ENCODE peak calls at places on chromosomes 5 and 9, in five cellular contexts. F is BJ; V is vagina; L is naive thymus-derived CD4-positive, alpha-beta T cell; C is GM23248. Z is an unnamed sample.

GRCh38 chr5:1793301-1793740 is 6.3 kb downstream of the MRPL36 start:
- DNase-seq in F (no peak), V (no peak), L (peak; percentile 2), C (peak; percentile 72), Z (no peak)

GRCh38 chr9:107638922-107639321 is 149.4 kb upstream of the KLF4 start:
- DNase-seq in F (peak; percentile 47), V (peak; percentile 97), L (no peak), C (peak; percentile 78), Z (no peak)

GRCh38 chr5:181181650-181182565 is 23.1 kb downstream of the TRIM7 start:
- DNase-seq in F (no peak), V (no peak), L (peak; percentile 38), C (peak; percentile 85), Z (peak; percentile 87)

GRCh38 chr5:36242534-36243144 is 914 bp upstream of the NADK2 start:
- DNase-seq in F (no peak), V (peak; percentile 87), L (no peak), C (no peak), Z (peak; percentile 16)

GRCh38 chr9:110030632-110031031 is 177.3 kb downstream of the C9orf152 start:
- DNase-seq in F (no peak), V (no peak), L (no peak), C (peak; percentile 68), Z (no peak)

GRCh38 chr9:7009065-7009464 is 251.3 kb downstream of the KDM4C start:
- DNase-seq in F (no peak), V (no peak), L (no peak), C (no peak), Z (no peak)

GRCh38 chr5:59158165-59158564 is 575.3 kb downstream of the RAB3C start:
- DNase-seq in F (no peak), V (no peak), L (no peak), C (peak; percentile 51), Z (no peak)

GRCh38 chr9:138075496-138075895 is 197.9 kb downstream of the CACNA1B start:
- DNase-seq in F (no peak), V (no peak), L (no peak), C (no peak), Z (peak; percentile 20)

GRCh38 chr9:78539904-78540303 is 243.0 kb downstream of the PSAT1 start:
- DNase-seq in F (peak; percentile 73), V (no peak), L (no peak), C (peak; percentile 68), Z (no peak)

GRCh38 chr5:37637165-37637845 is 202.5 kb downstream of the GDNF start:
- DNase-seq in F (no peak), V (no peak), L (no peak), C (peak; percentile 32), Z (no peak)

GRCh38 chr9:94014066-94014654 is 59.0 kb upstream of the BARX1 start:
- DNase-seq in F (no peak), V (no peak), L (no peak), C (peak; percentile 67), Z (peak; percentile 38)

GRCh38 chr5:30607301-30607700 is 586.2 kb upstream of the CDH6 start:
- DNase-seq in F (no peak), V (no peak), L (no peak), C (no peak), Z (no peak)

GRCh38 chr5:102762095-102762534 is 7.0 kb downstream of the PAM start:
- DNase-seq in F (no peak), V (no peak), L (no peak), C (peak; percentile 72), Z (no peak)

GRCh38 chr5:91636351-91636750 is 253.2 kb upstream of the ARRDC3 start:
- DNase-seq in F (no peak), V (no peak), L (no peak), C (no peak), Z (no peak)

GRCh38 chr9:137619240-137620090 is 660 bp downstream of the EHMT1 start:
- DNase-seq in F (no peak), V (no peak), L (no peak), C (peak; percentile 76), Z (no peak)

GRCh38 chr9:38687389-38687842 is 32.5 kb downstream of the FAM240B start:
- DNase-seq in F (no peak), V (no peak), L (no peak), C (no peak), Z (peak; percentile 47)

GRCh38 chr5:140338336-140338735 is 8.1 kb downstream of the HBEGF start:
- DNase-seq in F (no peak), V (no peak), L (no peak), C (peak; percentile 77), Z (no peak)

GRCh38 chr5:8840237-8840636 is 705.6 kb downstream of the SEMA5A start:
- DNase-seq in F (no peak), V (no peak), L (no peak), C (no peak), Z (peak; percentile 59)

GRCh38 chr5:145495741-145496140 is 339.4 kb downstream of the PRELID2 start:
- DNase-seq in F (peak; percentile 52), V (no peak), L (no peak), C (peak; percentile 92), Z (no peak)

GRCh38 chr5:157354825-157355224 is 88.9 kb downstream of the CYFIP2 start:
- DNase-seq in F (no peak), V (no peak), L (no peak), C (no peak), Z (peak; percentile 75)

GRCh38 chr5:143318833-143319232 is 84.7 kb downstream of the NR3C1 start:
- DNase-seq in F (no peak), V (no peak), L (no peak), C (peak; percentile 57), Z (no peak)

GRCh38 chr5:132275367-132276220 is 18.1 kb downstream of the PDLIM4 start:
- DNase-seq in F (no peak), V (no peak), L (no peak), C (no peak), Z (no peak)

GRCh38 chr5:92775711-92776615 is 805.1 kb downstream of the NR2F1-AS1 start:
- DNase-seq in F (peak; percentile 1), V (no peak), L (no peak), C (peak; percentile 50), Z (no peak)

GRCh38 chr5:3619584-3619983 is 24.0 kb downstream of the IRX1 start:
- DNase-seq in F (no peak), V (no peak), L (no peak), C (peak; percentile 63), Z (no peak)

GRCh38 chr5:115888027-115888426 is 46.3 kb downstream of the AP3S1 start:
- DNase-seq in F (peak; percentile 7), V (no peak), L (no peak), C (peak; percentile 61), Z (no peak)

GRCh38 chr5:99034336-99034735 is 105.5 kb upstream of the CHD1 start:
- DNase-seq in F (no peak), V (no peak), L (no peak), C (no peak), Z (no peak)

GRCh38 chr9:127555830-127556820 is 56.0 kb upstream of the STXBP1 start:
- DNase-seq in F (peak; percentile 87), V (no peak), L (no peak), C (peak; percentile 99), Z (peak; percentile 79)

GRCh38 chr5:55668356-55668755 is 43.8 kb downstream of the SLC38A9 start:
- DNase-seq in F (peak; percentile 34), V (no peak), L (no peak), C (peak; percentile 92), Z (no peak)

GRCh38 chr9:106799146-106799545 is 63.8 kb upstream of the ZNF462 start:
- DNase-seq in F (peak; percentile 79), V (no peak), L (no peak), C (peak; percentile 59), Z (no peak)

GRCh38 chr9:106916491-106917235 is 53.7 kb downstream of the ZNF462 start:
- DNase-seq in F (peak; percentile 62), V (no peak), L (no peak), C (peak; percentile 79), Z (no peak)

GRCh38 chr5:139698461-139699146 is 50.5 kb downstream of the CXXC5 start:
- DNase-seq in F (no peak), V (no peak), L (no peak), C (peak; percentile 80), Z (peak; percentile 97)

GRCh38 chr9:92291577-92291976 is 1.9 kb downstream of the IARS1 start:
- DNase-seq in F (no peak), V (no peak), L (no peak), C (peak; percentile 9), Z (no peak)

GRCh38 chr5:115600771-115601170 is 1.5 kb downstream of the TICAM2 start:
- DNase-seq in F (no peak), V (no peak), L (no peak), C (peak; percentile 68), Z (no peak)

GRCh38 chr5:32233696-32234447 is 59.8 kb upstream of the GOLPH3 start:
- DNase-seq in F (no peak), V (no peak), L (no peak), C (peak; percentile 72), Z (no peak)

DNA sequence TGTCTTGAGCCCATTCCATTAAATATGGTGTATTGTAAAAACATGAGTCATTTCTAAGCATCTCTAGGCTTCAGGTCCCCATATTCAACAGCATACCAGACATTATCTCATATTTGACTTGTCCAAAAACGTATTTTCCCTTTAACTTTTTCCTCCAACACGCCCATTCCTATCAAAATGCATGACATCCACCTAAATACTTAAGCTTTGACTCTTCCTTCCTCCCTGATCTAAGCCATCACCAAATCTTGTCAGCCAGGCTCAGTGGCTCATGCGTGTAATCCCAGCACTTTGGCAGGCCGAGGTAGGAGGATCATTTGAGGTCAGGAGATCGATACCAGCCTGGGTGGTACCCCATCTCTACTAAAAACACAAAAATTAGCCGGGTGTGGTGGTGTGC is 23.9 kb downstream of the VCP start:
- DNase-seq in F (no peak), V (no peak), L (no peak), C (no peak), Z (no peak)
- H3K36me3 ChIP-seq in F (peaks cover 7% of the 10 kb centered on the region), V (peaks cover 30% of the 10 kb centered on the region), L (no peaks in the 10 kb centered on the region), C (peaks cover 27% of the 10 kb centered on the region), Z (peaks cover 1% of the 10 kb centered on the region)

GRCh38 chr5:134142806-134143205 is 28.3 kb downstream of the TCF7 start:
- DNase-seq in F (no peak), V (peak; percentile 47), L (peak; percentile 6), C (no peak), Z (no peak)
- H3K36me3 ChIP-seq in F (peaks cover 14% of the 10 kb centered on the region), V (peaks cover 10% of the 10 kb centered on the region), L (peaks cover 60% of the 10 kb centered on the region), C (peaks cover 6% of the 10 kb centered on the region), Z (peaks cover 33% of the 10 kb centered on the region)

DNA sequence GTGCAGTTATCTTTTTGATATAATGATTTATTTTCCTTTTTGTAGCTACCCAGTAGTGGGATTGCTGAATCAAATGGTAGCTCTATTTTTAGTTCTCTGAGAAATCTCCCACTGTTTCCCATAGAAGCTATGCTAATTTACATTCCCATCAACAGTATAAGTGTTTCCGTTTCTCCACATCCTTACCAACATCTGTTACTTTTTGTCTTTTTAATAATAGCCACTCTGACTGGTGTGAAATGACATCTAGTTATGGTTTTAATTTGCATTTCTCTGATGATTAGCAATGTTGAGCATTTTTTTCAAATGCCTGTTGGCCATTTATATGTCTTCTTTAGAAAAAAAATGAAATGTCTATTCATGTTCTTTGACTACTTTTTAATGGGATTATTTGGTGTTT is 94.7 kb downstream of the SERINC5 start:
- DNase-seq in F (no peak), V (no peak), L (no peak), C (no peak), Z (no peak)
- H3K36me3 ChIP-seq in F (no peaks in the 10 kb centered on the region), V (peaks cover 35% of the 10 kb centered on the region), L (peaks cover 8% of the 10 kb centered on the region), C (peaks cover 3% of the 10 kb centered on the region), Z (peaks cover 5% of the 10 kb centered on the region)

DNA sequence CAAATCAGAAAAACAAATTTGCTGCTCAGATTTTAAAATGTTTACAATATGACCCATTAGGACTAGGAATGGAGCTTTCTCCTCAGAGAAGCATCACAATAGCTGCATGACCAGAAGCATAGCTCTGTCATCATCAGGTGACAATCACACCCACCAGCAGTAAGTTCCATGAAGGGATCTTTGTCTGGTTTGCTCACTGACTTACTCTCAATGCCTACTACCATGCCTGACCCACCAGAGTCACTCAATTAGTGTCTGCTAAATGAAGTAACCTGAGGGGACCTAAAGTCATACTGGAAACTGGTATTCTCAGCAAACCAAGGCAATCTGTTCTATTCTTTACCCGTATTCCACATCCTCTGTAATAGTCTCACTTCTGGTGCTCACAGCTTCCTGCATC is 7.7 kb downstream of the ERMP1 start:
- DNase-seq in F (no peak), V (no peak), L (no peak), C (no peak), Z (no peak)
- H3K36me3 ChIP-seq in F (no peaks in the 10 kb centered on the region), V (peaks cover 14% of the 10 kb centered on the region), L (no peaks in the 10 kb centered on the region), C (no peaks in the 10 kb centered on the region), Z (peaks cover 3% of the 10 kb centered on the region)